ENCODE peak calls at places on chromosomes 3 and 15, in four cellular contexts. W is NCI-H774; A is hepatocyte; X is stimulated activated CD8-positive, alpha-beta memory T cell treated with anti-CD3 and anti-CD28 coated beads, Interleukin-15, amount 100 ng/mL, for 24 hours. B is an unnamed sample.

GRCh38 chr3:176431986-176432385 is 765.3 kb downstream of the TBL1XR1 start:
- DNase-seq in W (no peak), A (no peak), X (no peak), B (no peak)

GRCh38 chr3:45095916-45096526 is 50.2 kb downstream of the CDCP1 start:
- DNase-seq in A (no peak), X (no peak), W (no peak), B (no peak)

GRCh38 chr3:17023006-17023664 is 138.4 kb downstream of the PLCL2 start:
- DNase-seq in X (no peak), W (no peak), A (no peak), B (no peak)

GRCh38 chr15:79023546-79023890 is 67.1 kb downstream of the RASGRF1 start:
- DNase-seq in X (no peak), W (no peak), A (no peak), B (no peak)

GRCh38 chr3:171850324-171850697 is 7.2 kb downstream of the TMEM212 start:
- DNase-seq in X (no peak), W (no peak), A (no peak), B (no peak)

GRCh38 chr3:62056603-62057002 is 316.7 kb downstream of the FEZF2 start:
- DNase-seq in A (no peak), W (no peak), X (no peak), B (no peak)

GRCh38 chr3:127779747-127780146 is 42.6 kb downstream of the MGLL start:
- DNase-seq in X (no peak), W (no peak), A (no peak), B (no peak)

GRCh38 chr3:128310286-128311058 is 156.2 kb downstream of the DNAJB8 start:
- DNase-seq in A (no peak), W (no peak), X (no peak), B (no peak)

GRCh38 chr3:151200586-151200985 is 2.4 kb downstream of the GPR171 start:
- DNase-seq in A (no peak), W (no peak), X (no peak), B (no peak)

GRCh38 chr15:70309716-70310115 is 212.0 kb upstream of the TLE3 start:
- DNase-seq in A (no peak), W (no peak), X (no peak), B (no peak)

GRCh38 chr15:101499863-101500713 is 10.6 kb upstream of the PCSK6 start:
- DNase-seq in A (no peak), W (peak), X (no peak), B (no peak)

GRCh38 chr3:48034000-48034516 is 17.8 kb upstream of the MAP4 start:
- DNase-seq in X (no peak), A (peak), W (no peak), B (no peak)

GRCh38 chr15:78873796-78874761 is 1.4 kb downstream of the MORF4L1 start:
- DNase-seq in A (peak), X (no peak), W (no peak), B (no peak)

GRCh38 chr15:61227269-61228024 is 1.7 kb downstream of the RORA start:
- DNase-seq in A (peak), W (no peak), X (no peak), B (no peak)

GRCh38 chr15:78067328-78068241 is 9.9 kb downstream of the TBC1D2B start:
- DNase-seq in X (no peak), A (no peak), W (no peak), B (no peak)

GRCh38 chr15:61794881-61795280 is 265.4 kb downstream of the VPS13C start:
- DNase-seq in X (no peak), W (no peak), A (no peak), B (no peak)

GRCh38 chr3:181561605-181562031 is 150.1 kb upstream of the SOX2 start:
- DNase-seq in X (no peak), W (no peak), A (no peak), B (no peak)

GRCh38 chr15:69749274-69749673 is 296.7 kb downstream of the RPLP1 start:
- DNase-seq in X (no peak), A (no peak), W (no peak), B (no peak)

GRCh38 chr3:77227567-77227966 is 187.7 kb downstream of the ROBO2 start:
- DNase-seq in W (no peak), A (no peak), X (no peak), B (no peak)

GRCh38 chr15:71386448-71387236 is 271.4 kb downstream of the THSD4 start:
- DNase-seq in X (no peak), A (peak), W (no peak), B (no peak)

GRCh38 chr3:53023072-53023823 is 22.6 kb downstream of the SFMBT1 start:
- DNase-seq in A (no peak), W (no peak), X (no peak), B (no peak)

GRCh38 chr3:178244653-178245384 is 291.4 kb upstream of the KCNMB2 start:
- DNase-seq in X (no peak), W (no peak), A (no peak), B (no peak)

GRCh38 chr3:119580148-119580760 is 962 bp downstream of the ADPRH start:
- DNase-seq in A (peak), W (no peak), X (no peak), B (no peak)

GRCh38 chr3:153740109-153740508 is 381.1 kb upstream of the ARHGEF26 start:
- DNase-seq in W (no peak), A (no peak), X (no peak), B (no peak)

GRCh38 chr15:55344206-55344605 is 25.2 kb downstream of the PIGB start:
- DNase-seq in W (no peak), A (no peak), X (no peak), B (no peak)

GRCh38 chr15:69853572-69853971 is 244.1 kb downstream of the TLE3 start:
- DNase-seq in X (no peak), W (no peak), A (peak), B (no peak)